ENCODE peak calls at places on chromosomes 1 and 21, in eight cellular contexts. One of them, this sample, is unnamed.

GRCh38 chr21:34844033-34844923 is 175.5 kb downstream of the CLIC6 start:
- DNase-seq in transverse colon: peak; percentile 39
- DNase-seq in uterus: peak; percentile 30
- DNase-seq in GM12891: no peak
- DNase-seq in stomach: peak; percentile 60
- DNase-seq in esophagus squamous epithelium: no peak
- DNase-seq in A549: no peak
- DNase-seq in K562: no peak
- DNase-seq in this sample: no peak

GRCh38 chr21:23475518-23476189 is 2131.6 kb downstream of the MRPL39 start:
- DNase-seq in transverse colon: no peak
- DNase-seq in uterus: no peak
- DNase-seq in GM12891: no peak
- DNase-seq in stomach: no peak
- DNase-seq in esophagus squamous epithelium: no peak
- DNase-seq in A549: no peak
- DNase-seq in K562: no peak
- DNase-seq in this sample: no peak

GRCh38 chr1:40797668-40798010 is 14.1 kb downstream of the KCNQ4 start:
- DNase-seq in transverse colon: no peak
- DNase-seq in uterus: no peak
- DNase-seq in GM12891: no peak
- DNase-seq in stomach: no peak
- DNase-seq in esophagus squamous epithelium: no peak
- DNase-seq in A549: no peak
- DNase-seq in K562: no peak
- DNase-seq in this sample: no peak

GRCh38 chr1:113616201-113616600 is 143.1 kb downstream of the PHTF1 start:
- DNase-seq in transverse colon: no peak
- DNase-seq in uterus: no peak
- DNase-seq in GM12891: no peak
- DNase-seq in stomach: no peak
- DNase-seq in esophagus squamous epithelium: no peak
- DNase-seq in A549: no peak
- DNase-seq in K562: no peak
- DNase-seq in this sample: no peak

GRCh38 chr1:26826261-26827201 is at the start of gene ZDHHC18:
- DNase-seq in transverse colon: peak; percentile 76
- DNase-seq in uterus: peak; percentile 70
- DNase-seq in GM12891: peak; percentile 72
- DNase-seq in stomach: peak; percentile 76
- DNase-seq in esophagus squamous epithelium: no peak
- DNase-seq in A549: peak; percentile 42
- DNase-seq in K562: peak; percentile 84
- DNase-seq in this sample: peak; percentile 65

GRCh38 chr21:39088831-39089380 is 94.3 kb downstream of the PSMG1 start:
- DNase-seq in transverse colon: no peak
- DNase-seq in uterus: peak; percentile 64
- DNase-seq in GM12891: no peak
- DNase-seq in stomach: no peak
- DNase-seq in esophagus squamous epithelium: no peak
- DNase-seq in A549: no peak
- DNase-seq in K562: peak; percentile 43
- DNase-seq in this sample: no peak

GRCh38 chr1:21232044-21232443 is 55.3 kb upstream of the EIF4G3 start:
- DNase-seq in transverse colon: peak; percentile 40
- DNase-seq in uterus: peak; percentile 67
- DNase-seq in GM12891: peak; percentile 47
- DNase-seq in stomach: peak; percentile 59
- DNase-seq in esophagus squamous epithelium: no peak
- DNase-seq in A549: peak; percentile 35
- DNase-seq in K562: peak; percentile 75
- DNase-seq in this sample: peak; percentile 40

GRCh38 chr1:228354390-228355320 is 52.0 kb downstream of the TRIM11 start:
- DNase-seq in transverse colon: no peak
- DNase-seq in uterus: no peak
- DNase-seq in GM12891: no peak
- DNase-seq in stomach: no peak
- DNase-seq in esophagus squamous epithelium: no peak
- DNase-seq in A549: peak; percentile 34
- DNase-seq in K562: no peak
- DNase-seq in this sample: no peak

GRCh38 chr1:234604726-234605492 is 5.1 kb downstream of the IRF2BP2 start:
- DNase-seq in transverse colon: no peak
- DNase-seq in uterus: no peak
- DNase-seq in GM12891: no peak
- DNase-seq in stomach: no peak
- DNase-seq in esophagus squamous epithelium: no peak
- DNase-seq in A549: no peak
- DNase-seq in K562: peak; percentile 69
- DNase-seq in this sample: no peak

GRCh38 chr1:115912116-115912515 is 64.2 kb upstream of the SLC22A15 start:
- DNase-seq in transverse colon: no peak
- DNase-seq in uterus: no peak
- DNase-seq in GM12891: no peak
- DNase-seq in stomach: no peak
- DNase-seq in esophagus squamous epithelium: no peak
- DNase-seq in A549: no peak
- DNase-seq in K562: no peak
- DNase-seq in this sample: no peak

GRCh38 chr1:234929369-234929768 is 199.3 kb downstream of the TOMM20 start:
- DNase-seq in transverse colon: no peak
- DNase-seq in uterus: no peak
- DNase-seq in GM12891: no peak
- DNase-seq in stomach: no peak
- DNase-seq in esophagus squamous epithelium: no peak
- DNase-seq in A549: no peak
- DNase-seq in K562: no peak
- DNase-seq in this sample: no peak

GRCh38 chr1:112502827-112503226 is 5.9 kb upstream of the WNT2B start:
- DNase-seq in transverse colon: no peak
- DNase-seq in uterus: no peak
- DNase-seq in GM12891: no peak
- DNase-seq in stomach: no peak
- DNase-seq in esophagus squamous epithelium: no peak
- DNase-seq in A549: no peak
- DNase-seq in K562: no peak
- DNase-seq in this sample: no peak

GRCh38 chr1:241542199-241542907 is 10.2 kb downstream of the KMO start:
- DNase-seq in transverse colon: no peak
- DNase-seq in uterus: no peak
- DNase-seq in GM12891: no peak
- DNase-seq in stomach: no peak
- DNase-seq in esophagus squamous epithelium: no peak
- DNase-seq in A549: no peak
- DNase-seq in K562: no peak
- DNase-seq in this sample: no peak

GRCh38 chr1:82920418-82921248 is 1078.3 kb downstream of the TTLL7 start:
- DNase-seq in transverse colon: no peak
- DNase-seq in uterus: no peak
- DNase-seq in GM12891: no peak
- DNase-seq in stomach: no peak
- DNase-seq in esophagus squamous epithelium: no peak
- DNase-seq in A549: no peak
- DNase-seq in K562: no peak
- DNase-seq in this sample: no peak

GRCh38 chr21:37868896-37869295 is 47.4 kb downstream of the KCNJ6 start:
- DNase-seq in transverse colon: no peak
- DNase-seq in uterus: no peak
- DNase-seq in GM12891: no peak
- DNase-seq in stomach: no peak
- DNase-seq in esophagus squamous epithelium: no peak
- DNase-seq in A549: no peak
- DNase-seq in K562: no peak
- DNase-seq in this sample: no peak

GRCh38 chr1:90579212-90579802 is 137.8 kb downstream of the BARHL2 start:
- DNase-seq in transverse colon: no peak
- DNase-seq in uterus: no peak
- DNase-seq in GM12891: peak; percentile 12
- DNase-seq in stomach: no peak
- DNase-seq in esophagus squamous epithelium: no peak
- DNase-seq in A549: peak; percentile 24
- DNase-seq in K562: peak; percentile 46
- DNase-seq in this sample: no peak

GRCh38 chr1:5374176-5374575 is 618.0 kb downstream of the NPHP4 start:
- DNase-seq in transverse colon: no peak
- DNase-seq in uterus: no peak
- DNase-seq in GM12891: no peak
- DNase-seq in stomach: peak; percentile 10
- DNase-seq in esophagus squamous epithelium: no peak
- DNase-seq in A549: no peak
- DNase-seq in K562: no peak
- DNase-seq in this sample: no peak

GRCh38 chr1:226310637-226311195 is 1.8 kb upstream of the LIN9 start:
- DNase-seq in transverse colon: peak; percentile 56
- DNase-seq in uterus: no peak
- DNase-seq in GM12891: no peak
- DNase-seq in stomach: peak; percentile 36
- DNase-seq in esophagus squamous epithelium: no peak
- DNase-seq in A549: peak; percentile 25
- DNase-seq in K562: peak; percentile 23
- DNase-seq in this sample: no peak

GRCh38 chr1:214127705-214128104 is 139.9 kb downstream of the PROX1 start:
- DNase-seq in transverse colon: no peak
- DNase-seq in uterus: no peak
- DNase-seq in GM12891: no peak
- DNase-seq in stomach: no peak
- DNase-seq in esophagus squamous epithelium: no peak
- DNase-seq in A549: no peak
- DNase-seq in K562: no peak
- DNase-seq in this sample: no peak

DNA sequence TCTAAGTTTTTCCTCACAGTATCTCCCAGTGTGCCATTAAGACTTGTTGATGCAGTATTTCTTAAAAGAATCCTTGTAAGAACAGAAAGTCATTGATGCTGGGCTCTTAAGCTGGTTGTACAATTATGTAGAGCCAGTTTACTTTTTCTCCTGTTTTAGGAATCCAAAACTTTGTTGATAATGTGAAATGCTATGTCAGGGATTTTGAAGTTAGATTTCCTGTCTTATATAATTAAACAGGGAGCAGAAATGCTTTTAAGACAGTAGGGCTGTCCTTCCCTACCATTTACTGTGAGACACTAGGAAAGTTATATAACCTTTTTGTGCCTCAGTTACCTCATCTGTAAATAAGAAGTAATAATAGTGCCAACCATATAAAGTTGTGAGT is 26.0 kb downstream of the CCDC18 start:
- DNase-seq in transverse colon: no peak
- DNase-seq in uterus: no peak
- DNase-seq in GM12891: no peak
- DNase-seq in stomach: no peak
- DNase-seq in esophagus squamous epithelium: no peak
- DNase-seq in A549: no peak
- DNase-seq in K562: no peak
- DNase-seq in this sample: no peak
- TF ChIP-seq POLR2A in transverse colon: no peak
- TF ChIP-seq POLR2A in uterus: no peak
- TF ChIP-seq POLR2A in GM12891: no peak
- TF ChIP-seq POLR2A in stomach: no peak
- TF ChIP-seq POLR2A in esophagus squamous epithelium: no peak
- TF ChIP-seq POLR2A in A549: no peak
- TF ChIP-seq POLR2A in K562: no peak
- TF ChIP-seq POLR2A in this sample: no peak

GRCh38 chr1:204327359-204327758 is 32.4 kb downstream of the PLEKHA6 start:
- DNase-seq in transverse colon: no peak
- DNase-seq in uterus: no peak
- DNase-seq in GM12891: no peak
- DNase-seq in stomach: no peak
- DNase-seq in esophagus squamous epithelium: no peak
- DNase-seq in A549: no peak
- DNase-seq in K562: no peak
- DNase-seq in this sample: no peak

GRCh38 chr1:204334455-204334854 is 25.3 kb downstream of the PLEKHA6 start:
- DNase-seq in transverse colon: no peak
- DNase-seq in uterus: no peak
- DNase-seq in GM12891: no peak
- DNase-seq in stomach: no peak
- DNase-seq in esophagus squamous epithelium: no peak
- DNase-seq in A549: no peak
- DNase-seq in K562: no peak
- DNase-seq in this sample: no peak

GRCh38 chr1:204335085-204335484 is 24.6 kb downstream of the PLEKHA6 start:
- DNase-seq in transverse colon: no peak
- DNase-seq in uterus: no peak
- DNase-seq in GM12891: no peak
- DNase-seq in stomach: no peak
- DNase-seq in esophagus squamous epithelium: no peak
- DNase-seq in A549: no peak
- DNase-seq in K562: no peak
- DNase-seq in this sample: no peak

GRCh38 chr1:204331847-204332487 is 27.8 kb downstream of the PLEKHA6 start:
- DNase-seq in transverse colon: peak; percentile 83
- DNase-seq in uterus: no peak
- DNase-seq in GM12891: no peak
- DNase-seq in stomach: peak; percentile 61
- DNase-seq in esophagus squamous epithelium: no peak
- DNase-seq in A549: no peak
- DNase-seq in K562: no peak
- DNase-seq in this sample: no peak

GRCh38 chr1:204331275-204331674 is 28.5 kb downstream of the PLEKHA6 start:
- DNase-seq in transverse colon: peak; percentile 89
- DNase-seq in uterus: no peak
- DNase-seq in GM12891: no peak
- DNase-seq in stomach: peak; percentile 89
- DNase-seq in esophagus squamous epithelium: no peak
- DNase-seq in A549: no peak
- DNase-seq in K562: no peak
- DNase-seq in this sample: no peak
- TF ChIP-seq POLR2A in transverse colon: peak; percentile 74
- TF ChIP-seq POLR2A in uterus: no peak
- TF ChIP-seq POLR2A in GM12891: no peak
- TF ChIP-seq POLR2A in stomach: no peak
- TF ChIP-seq POLR2A in esophagus squamous epithelium: no peak
- TF ChIP-seq POLR2A in A549: no peak
- TF ChIP-seq POLR2A in K562: no peak
- TF ChIP-seq POLR2A in this sample: no peak

DNA sequence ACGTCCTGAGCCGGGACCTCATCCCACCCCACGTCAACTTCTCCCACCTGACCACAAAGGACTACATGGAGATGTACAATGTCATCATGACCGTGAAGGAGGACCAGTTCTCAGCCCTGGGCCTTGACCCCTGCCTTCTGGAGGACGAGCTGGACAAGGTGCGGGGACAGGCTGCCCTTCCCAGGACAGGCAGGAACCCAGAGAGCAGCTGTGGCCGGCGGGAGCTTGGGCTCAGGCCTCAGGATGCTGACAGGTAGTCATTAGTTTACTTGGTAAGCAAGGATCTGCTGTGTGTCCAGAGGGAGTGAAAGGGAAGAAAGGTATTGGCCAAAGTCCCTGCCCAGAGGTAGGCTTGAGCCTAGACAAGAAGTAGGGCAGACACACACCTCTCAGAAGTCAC is 17.6 kb upstream of the KCNC4 start:
- DNase-seq in transverse colon: no peak
- DNase-seq in uterus: no peak
- DNase-seq in GM12891: no peak
- DNase-seq in stomach: no peak
- DNase-seq in esophagus squamous epithelium: no peak
- DNase-seq in A549: no peak
- DNase-seq in K562: no peak
- DNase-seq in this sample: no peak
- TF ChIP-seq POLR2A in transverse colon: no peak
- TF ChIP-seq POLR2A in uterus: no peak
- TF ChIP-seq POLR2A in GM12891: no peak
- TF ChIP-seq POLR2A in stomach: no peak
- TF ChIP-seq POLR2A in esophagus squamous epithelium: no peak
- TF ChIP-seq POLR2A in A549: no peak
- TF ChIP-seq POLR2A in K562: no peak
- TF ChIP-seq POLR2A in this sample: no peak

GRCh38 chr1:209672705-209673630 is 2.2 kb upstream of the G0S2 start:
- DNase-seq in transverse colon: no peak
- DNase-seq in uterus: no peak
- DNase-seq in GM12891: peak; percentile 56
- DNase-seq in stomach: no peak
- DNase-seq in esophagus squamous epithelium: no peak
- DNase-seq in A549: no peak
- DNase-seq in K562: peak; percentile 32
- DNase-seq in this sample: no peak
- TF ChIP-seq POLR2A in transverse colon: no peak
- TF ChIP-seq POLR2A in uterus: no peak
- TF ChIP-seq POLR2A in GM12891: no peak
- TF ChIP-seq POLR2A in stomach: no peak
- TF ChIP-seq POLR2A in esophagus squamous epithelium: no peak
- TF ChIP-seq POLR2A in A549: no peak
- TF ChIP-seq POLR2A in K562: no peak
- TF ChIP-seq POLR2A in this sample: no peak